ENCODE peak calls at places on chromosomes 1 and 21, in five cellular contexts. One of them, this sample, is unnamed.

GRCh38 chr1:22829001-22829989 is 118.7 kb downstream of the EPHB2 start:
- DNase-seq in right cardiac atrium: no peak
- DNase-seq in skeletal muscle cell: no peak
- DNase-seq in fibroblast of the aortic adventitia: peak
- DNase-seq in thoracic aorta: no peak
- DNase-seq in this sample: peak

GRCh38 chr21:31756787-31757186 is 24.9 kb upstream of the SCAF4 start:
- DNase-seq in right cardiac atrium: no peak
- DNase-seq in skeletal muscle cell: no peak
- DNase-seq in fibroblast of the aortic adventitia: no peak
- DNase-seq in thoracic aorta: no peak
- DNase-seq in this sample: no peak

GRCh38 chr1:204103121-204103741 is 30.3 kb downstream of the SOX13 start:
- DNase-seq in right cardiac atrium: peak
- DNase-seq in skeletal muscle cell: no peak
- DNase-seq in fibroblast of the aortic adventitia: peak
- DNase-seq in thoracic aorta: no peak
- DNase-seq in this sample: no peak

GRCh38 chr1:156895927-156896326 is 2.4 kb downstream of the PEAR1 start:
- DNase-seq in right cardiac atrium: peak
- DNase-seq in skeletal muscle cell: no peak
- DNase-seq in fibroblast of the aortic adventitia: peak
- DNase-seq in thoracic aorta: no peak
- DNase-seq in this sample: no peak

GRCh38 chr1:38852780-38853179 is 6.8 kb downstream of the RRAGC start:
- DNase-seq in right cardiac atrium: no peak
- DNase-seq in skeletal muscle cell: no peak
- DNase-seq in fibroblast of the aortic adventitia: no peak
- DNase-seq in thoracic aorta: no peak
- DNase-seq in this sample: no peak

GRCh38 chr1:22123071-22123390 is 19.9 kb downstream of the WNT4 start:
- DNase-seq in right cardiac atrium: peak
- DNase-seq in skeletal muscle cell: no peak
- DNase-seq in fibroblast of the aortic adventitia: no peak
- DNase-seq in thoracic aorta: no peak
- DNase-seq in this sample: no peak

GRCh38 chr1:167770127-167770526 is 48.3 kb downstream of the MPZL1 start:
- DNase-seq in right cardiac atrium: no peak
- DNase-seq in skeletal muscle cell: no peak
- DNase-seq in fibroblast of the aortic adventitia: no peak
- DNase-seq in thoracic aorta: no peak
- DNase-seq in this sample: no peak

GRCh38 chr1:76425843-76426145 is 351.2 kb downstream of the ST6GALNAC3 start:
- DNase-seq in right cardiac atrium: no peak
- DNase-seq in skeletal muscle cell: peak
- DNase-seq in fibroblast of the aortic adventitia: peak
- DNase-seq in thoracic aorta: no peak
- DNase-seq in this sample: peak

GRCh38 chr1:88330201-88330600 is 353.9 kb upstream of the PKN2 start:
- DNase-seq in right cardiac atrium: no peak
- DNase-seq in skeletal muscle cell: no peak
- DNase-seq in fibroblast of the aortic adventitia: no peak
- DNase-seq in thoracic aorta: no peak
- DNase-seq in this sample: no peak

GRCh38 chr1:212606734-212607205 is 1.8 kb upstream of the ATF3 start:
- DNase-seq in right cardiac atrium: peak
- DNase-seq in skeletal muscle cell: no peak
- DNase-seq in fibroblast of the aortic adventitia: no peak
- DNase-seq in thoracic aorta: no peak
- DNase-seq in this sample: no peak

GRCh38 chr1:220920967-220921366 is 41.7 kb downstream of the HLX start:
- DNase-seq in right cardiac atrium: no peak
- DNase-seq in skeletal muscle cell: no peak
- DNase-seq in fibroblast of the aortic adventitia: no peak
- DNase-seq in thoracic aorta: no peak
- DNase-seq in this sample: no peak

GRCh38 chr1:203186446-203187305 is at the start of gene CHI3L1:
- DNase-seq in right cardiac atrium: no peak
- DNase-seq in skeletal muscle cell: no peak
- DNase-seq in fibroblast of the aortic adventitia: no peak
- DNase-seq in thoracic aorta: no peak
- DNase-seq in this sample: peak

GRCh38 chr1:201826830-201827229 is 2.1 kb upstream of the IPO9 start:
- DNase-seq in right cardiac atrium: no peak
- DNase-seq in skeletal muscle cell: peak
- DNase-seq in fibroblast of the aortic adventitia: no peak
- DNase-seq in thoracic aorta: no peak
- DNase-seq in this sample: peak

GRCh38 chr1:177959793-177960515 is 9.9 kb downstream of the SEC16B start:
- DNase-seq in right cardiac atrium: no peak
- DNase-seq in skeletal muscle cell: no peak
- DNase-seq in fibroblast of the aortic adventitia: peak
- DNase-seq in thoracic aorta: no peak
- DNase-seq in this sample: peak

GRCh38 chr1:235898126-235898525 is 31.4 kb upstream of the LYST start:
- DNase-seq in right cardiac atrium: no peak
- DNase-seq in skeletal muscle cell: no peak
- DNase-seq in fibroblast of the aortic adventitia: no peak
- DNase-seq in thoracic aorta: no peak
- DNase-seq in this sample: peak

GRCh38 chr1:13830616-13831280 is 130.8 kb downstream of the PRDM2 start:
- DNase-seq in right cardiac atrium: peak
- DNase-seq in skeletal muscle cell: no peak
- DNase-seq in fibroblast of the aortic adventitia: no peak
- DNase-seq in thoracic aorta: no peak
- DNase-seq in this sample: no peak

GRCh38 chr1:209884665-209885117 is 53.3 kb upstream of the SYT14 start:
- DNase-seq in right cardiac atrium: no peak
- DNase-seq in skeletal muscle cell: peak
- DNase-seq in fibroblast of the aortic adventitia: peak
- DNase-seq in thoracic aorta: peak
- DNase-seq in this sample: peak

GRCh38 chr1:157803851-157804250 is 16.1 kb downstream of the FCRL1 start:
- DNase-seq in right cardiac atrium: peak
- DNase-seq in skeletal muscle cell: no peak
- DNase-seq in fibroblast of the aortic adventitia: no peak
- DNase-seq in thoracic aorta: no peak
- DNase-seq in this sample: no peak

GRCh38 chr21:31716106-31716505 is 15.8 kb downstream of the SCAF4 start:
- DNase-seq in right cardiac atrium: no peak
- DNase-seq in skeletal muscle cell: no peak
- DNase-seq in fibroblast of the aortic adventitia: no peak
- DNase-seq in thoracic aorta: no peak
- DNase-seq in this sample: no peak

GRCh38 chr21:38989745-38990423 is 184.2 kb downstream of the ETS2 start:
- DNase-seq in right cardiac atrium: peak
- DNase-seq in skeletal muscle cell: peak
- DNase-seq in fibroblast of the aortic adventitia: peak
- DNase-seq in thoracic aorta: no peak
- DNase-seq in this sample: peak

GRCh38 chr1:186617860-186618780 is 62.1 kb downstream of the PTGS2 start:
- DNase-seq in right cardiac atrium: peak
- DNase-seq in skeletal muscle cell: peak
- DNase-seq in fibroblast of the aortic adventitia: peak
- DNase-seq in thoracic aorta: peak
- DNase-seq in this sample: peak

GRCh38 chr1:42128984-42129383 is 24.2 kb upstream of the GUCA2B start:
- DNase-seq in right cardiac atrium: no peak
- DNase-seq in skeletal muscle cell: no peak
- DNase-seq in fibroblast of the aortic adventitia: no peak
- DNase-seq in thoracic aorta: no peak
- DNase-seq in this sample: no peak

GRCh38 chr1:44924835-44925464 is 61.4 kb downstream of the EIF2B3 start:
- DNase-seq in right cardiac atrium: no peak
- DNase-seq in skeletal muscle cell: peak
- DNase-seq in fibroblast of the aortic adventitia: peak
- DNase-seq in thoracic aorta: no peak
- DNase-seq in this sample: peak

GRCh38 chr1:24580756-24581155 is 24.9 kb downstream of the NCMAP start:
- DNase-seq in right cardiac atrium: no peak
- DNase-seq in skeletal muscle cell: no peak
- DNase-seq in fibroblast of the aortic adventitia: no peak
- DNase-seq in thoracic aorta: no peak
- DNase-seq in this sample: no peak

GRCh38 chr1:239123243-239123642 is 263.1 kb upstream of the CHRM3 start:
- DNase-seq in right cardiac atrium: no peak
- DNase-seq in skeletal muscle cell: no peak
- DNase-seq in fibroblast of the aortic adventitia: no peak
- DNase-seq in thoracic aorta: no peak
- DNase-seq in this sample: no peak

GRCh38 chr1:114088392-114089299 is 65.0 kb downstream of the SYT6 start:
- DNase-seq in right cardiac atrium: no peak
- DNase-seq in skeletal muscle cell: no peak
- DNase-seq in fibroblast of the aortic adventitia: no peak
- DNase-seq in thoracic aorta: no peak
- DNase-seq in this sample: no peak

GRCh38 chr1:203046984-203047630 is 20.8 kb downstream of the PPFIA4 start:
- DNase-seq in right cardiac atrium: no peak
- DNase-seq in skeletal muscle cell: no peak
- DNase-seq in fibroblast of the aortic adventitia: peak
- DNase-seq in thoracic aorta: no peak
- DNase-seq in this sample: peak

GRCh38 chr1:172781513-172782140 is 122.7 kb downstream of the FASLG start:
- DNase-seq in right cardiac atrium: no peak
- DNase-seq in skeletal muscle cell: peak
- DNase-seq in fibroblast of the aortic adventitia: no peak
- DNase-seq in thoracic aorta: no peak
- DNase-seq in this sample: peak

GRCh38 chr1:169060010-169060722 is 46.3 kb upstream of the ATP1B1 start:
- DNase-seq in right cardiac atrium: no peak
- DNase-seq in skeletal muscle cell: peak
- DNase-seq in fibroblast of the aortic adventitia: peak
- DNase-seq in thoracic aorta: no peak
- DNase-seq in this sample: peak

GRCh38 chr1:34268311-34269042 is 91.8 kb downstream of the C1orf94 start:
- DNase-seq in right cardiac atrium: no peak
- DNase-seq in skeletal muscle cell: peak
- DNase-seq in fibroblast of the aortic adventitia: peak
- DNase-seq in thoracic aorta: no peak
- DNase-seq in this sample: peak

GRCh38 chr1:61244114-61244513 is 161.8 kb downstream of the NFIA start:
- DNase-seq in right cardiac atrium: no peak
- DNase-seq in skeletal muscle cell: peak
- DNase-seq in fibroblast of the aortic adventitia: peak
- DNase-seq in thoracic aorta: no peak
- DNase-seq in this sample: peak

GRCh38 chr1:59427784-59428183 is 130.9 kb downstream of the FGGY start:
- DNase-seq in right cardiac atrium: no peak
- DNase-seq in skeletal muscle cell: no peak
- DNase-seq in fibroblast of the aortic adventitia: no peak
- DNase-seq in thoracic aorta: no peak
- DNase-seq in this sample: no peak

GRCh38 chr21:26972131-26972707 is 5.3 kb upstream of the ADAMTS5 start:
- DNase-seq in right cardiac atrium: no peak
- DNase-seq in skeletal muscle cell: no peak
- DNase-seq in fibroblast of the aortic adventitia: no peak
- DNase-seq in thoracic aorta: no peak
- DNase-seq in this sample: no peak

GRCh38 chr1:204858381-204858821 is 12.3 kb upstream of the NFASC start:
- DNase-seq in right cardiac atrium: no peak
- DNase-seq in skeletal muscle cell: no peak
- DNase-seq in fibroblast of the aortic adventitia: no peak
- DNase-seq in thoracic aorta: no peak
- DNase-seq in this sample: peak

GRCh38 chr1:51268675-51269033 is 32.6 kb downstream of the RNF11 start:
- DNase-seq in right cardiac atrium: no peak
- DNase-seq in skeletal muscle cell: no peak
- DNase-seq in fibroblast of the aortic adventitia: peak
- DNase-seq in thoracic aorta: no peak
- DNase-seq in this sample: peak

GRCh38 chr21:38249879-38250278 is 6.9 kb upstream of the KCNJ15 start:
- DNase-seq in right cardiac atrium: no peak
- DNase-seq in skeletal muscle cell: no peak
- DNase-seq in fibroblast of the aortic adventitia: peak
- DNase-seq in thoracic aorta: no peak
- DNase-seq in this sample: no peak

GRCh38 chr1:57532299-57532698 is 108.4 kb upstream of the DAB1 start:
- DNase-seq in right cardiac atrium: no peak
- DNase-seq in skeletal muscle cell: no peak
- DNase-seq in fibroblast of the aortic adventitia: no peak
- DNase-seq in thoracic aorta: no peak
- DNase-seq in this sample: no peak

GRCh38 chr1:204968946-204969345 is 74.1 kb upstream of the CNTN2 start:
- DNase-seq in right cardiac atrium: peak
- DNase-seq in skeletal muscle cell: no peak
- DNase-seq in fibroblast of the aortic adventitia: no peak
- DNase-seq in thoracic aorta: no peak
- DNase-seq in this sample: no peak

GRCh38 chr21:39387461-39388037 is 38.7 kb upstream of the HMGN1 start:
- DNase-seq in right cardiac atrium: peak
- DNase-seq in skeletal muscle cell: peak
- DNase-seq in fibroblast of the aortic adventitia: peak
- DNase-seq in thoracic aorta: peak
- DNase-seq in this sample: peak

GRCh38 chr1:26164036-26164927 is 4.5 kb downstream of the C1orf232 start:
- DNase-seq in right cardiac atrium: peak
- DNase-seq in skeletal muscle cell: no peak
- DNase-seq in fibroblast of the aortic adventitia: no peak
- DNase-seq in thoracic aorta: no peak
- DNase-seq in this sample: peak